ENCODE peak calls at places on chromosomes 16 and 17, in five cellular contexts. One of them, this sample, is unnamed.

GRCh38 chr16:19745286-19746018 is 27.4 kb downstream of the IQCK start:
- DNase-seq in AG04450: peak; percentile 27
- DNase-seq in WERI-Rb-1: no peak
- DNase-seq in endothelial cell: no peak
- DNase-seq in cardiac muscle cell: no peak
- DNase-seq in this sample: no peak

GRCh38 chr16:86980644-86981043 is 336.5 kb downstream of the C16orf95 start:
- DNase-seq in AG04450: no peak
- DNase-seq in WERI-Rb-1: no peak
- DNase-seq in endothelial cell: no peak
- DNase-seq in cardiac muscle cell: no peak
- DNase-seq in this sample: peak; percentile 5

GRCh38 chr16:24286713-24287405 is 30.7 kb downstream of the CACNG3 start:
- DNase-seq in AG04450: no peak
- DNase-seq in WERI-Rb-1: no peak
- DNase-seq in endothelial cell: no peak
- DNase-seq in cardiac muscle cell: no peak
- DNase-seq in this sample: no peak

GRCh38 chr17:43823350-43824084 is 9.4 kb downstream of the MPP3 start:
- DNase-seq in AG04450: no peak
- DNase-seq in WERI-Rb-1: no peak
- DNase-seq in endothelial cell: no peak
- DNase-seq in cardiac muscle cell: no peak
- DNase-seq in this sample: no peak

GRCh38 chr16:28967156-28967555 is 7.4 kb upstream of the SPNS1 start:
- DNase-seq in AG04450: no peak
- DNase-seq in WERI-Rb-1: no peak
- DNase-seq in endothelial cell: no peak
- DNase-seq in cardiac muscle cell: no peak
- DNase-seq in this sample: no peak

GRCh38 chr16:67641779-67642708 is 2.9 kb upstream of the CARMIL2 start:
- DNase-seq in AG04450: no peak
- DNase-seq in WERI-Rb-1: no peak
- DNase-seq in endothelial cell: no peak
- DNase-seq in cardiac muscle cell: no peak
- DNase-seq in this sample: no peak

GRCh38 chr16:82044585-82044911 is 9.5 kb downstream of the HSD17B2 start:
- DNase-seq in AG04450: no peak
- DNase-seq in WERI-Rb-1: no peak
- DNase-seq in endothelial cell: no peak
- DNase-seq in cardiac muscle cell: no peak
- DNase-seq in this sample: no peak

GRCh38 chr17:50352072-50352692 is 6.3 kb downstream of the XYLT2 start:
- DNase-seq in AG04450: no peak
- DNase-seq in WERI-Rb-1: no peak
- DNase-seq in endothelial cell: no peak
- DNase-seq in cardiac muscle cell: no peak
- DNase-seq in this sample: no peak

GRCh38 chr16:84563316-84563715 is 54.6 kb downstream of the COTL1 start:
- DNase-seq in AG04450: no peak
- DNase-seq in WERI-Rb-1: no peak
- DNase-seq in endothelial cell: no peak
- DNase-seq in cardiac muscle cell: no peak
- DNase-seq in this sample: no peak

GRCh38 chr16:80993293-80993691 is 13.4 kb downstream of the CMC2 start:
- DNase-seq in AG04450: peak; percentile 86
- DNase-seq in WERI-Rb-1: no peak
- DNase-seq in endothelial cell: no peak
- DNase-seq in cardiac muscle cell: peak; percentile 73
- DNase-seq in this sample: no peak

GRCh38 chr17:41695134-41695661 is 6.5 kb downstream of the EIF1 start:
- DNase-seq in AG04450: no peak
- DNase-seq in WERI-Rb-1: no peak
- DNase-seq in endothelial cell: no peak
- DNase-seq in cardiac muscle cell: no peak
- DNase-seq in this sample: no peak

DNA sequence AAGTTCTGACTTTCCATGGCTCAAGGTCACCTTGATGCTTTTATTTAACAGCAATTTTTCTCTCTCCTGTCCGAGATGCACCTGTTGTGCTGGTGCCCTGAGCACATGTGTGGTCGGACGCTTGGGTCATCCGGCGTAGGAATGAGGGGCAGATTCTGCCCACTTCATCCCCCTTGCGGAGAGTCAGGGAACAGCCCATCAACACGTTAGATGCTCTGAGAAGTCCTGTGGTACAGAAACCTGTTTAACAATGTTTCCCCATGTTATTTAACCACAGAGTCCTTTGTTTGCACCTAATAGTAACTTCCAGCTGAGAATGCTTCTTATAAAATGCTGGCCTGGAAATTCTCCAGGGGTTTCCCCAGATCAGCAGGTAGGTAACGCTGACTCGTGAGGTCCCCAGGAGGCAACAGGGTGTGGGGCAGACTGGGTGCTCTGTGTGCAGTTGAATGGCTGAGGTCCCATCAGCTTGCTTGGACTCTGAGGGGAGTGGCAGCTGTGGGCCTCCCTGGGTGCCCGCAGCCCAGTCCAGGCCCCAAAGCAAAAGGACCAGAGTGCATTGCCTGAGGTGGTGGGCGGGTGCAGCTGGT is 17.8 kb downstream of the DOC2B start:
- DNase-seq in AG04450: no peak
- DNase-seq in WERI-Rb-1: no peak
- DNase-seq in endothelial cell: no peak
- DNase-seq in cardiac muscle cell: no peak
- DNase-seq in this sample: no peak
- TF ChIP-seq CTCF in AG04450: peak; percentile 16
- TF ChIP-seq CTCF in WERI-Rb-1: no peak
- TF ChIP-seq CTCF in endothelial cell: peak; percentile 25
- TF ChIP-seq CTCF in cardiac muscle cell: peak; percentile 15
- TF ChIP-seq CTCF in this sample: peak; percentile 52

DNA sequence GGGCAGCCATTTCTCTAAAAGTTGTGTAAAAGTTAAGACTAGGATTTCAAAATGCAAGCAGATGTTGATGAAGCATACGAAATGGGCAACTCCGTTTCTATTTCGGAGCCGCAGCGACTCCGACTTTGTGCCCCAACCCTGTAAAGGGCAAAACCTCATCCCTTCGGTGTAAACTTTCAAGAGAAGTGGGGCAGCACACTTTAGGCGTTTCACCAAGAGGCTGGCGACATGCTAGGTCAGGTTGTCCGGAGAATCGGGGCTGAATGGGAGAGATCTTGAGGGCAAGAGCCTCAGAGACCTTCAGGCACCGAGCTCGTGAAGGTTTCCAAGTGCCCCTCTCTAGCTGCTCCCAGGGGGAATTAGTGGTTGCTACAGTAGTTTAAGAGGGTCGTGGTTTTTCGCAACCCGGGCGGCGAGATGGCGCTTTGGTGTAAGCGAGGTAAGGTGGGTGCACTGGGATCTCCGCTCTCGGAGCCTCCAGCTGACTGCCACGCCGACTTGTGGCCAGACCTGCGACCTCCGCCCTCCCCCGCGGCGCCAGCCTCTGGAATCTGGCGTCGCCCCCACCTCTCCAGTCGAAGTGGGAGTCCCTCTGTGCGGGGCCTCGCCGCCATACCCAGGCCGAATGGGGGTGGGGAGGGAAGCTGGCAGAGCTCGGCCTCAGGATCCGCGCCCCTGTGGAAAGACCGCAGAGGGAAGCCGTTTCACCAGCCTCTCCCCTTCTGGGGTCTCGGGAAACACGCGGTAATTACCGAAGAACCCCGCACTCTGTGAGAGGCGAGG is 979 bp upstream of the HEXIM2 start:
- DNase-seq in AG04450: no peak
- DNase-seq in WERI-Rb-1: peak; percentile 92
- DNase-seq in endothelial cell: peak; percentile 78
- DNase-seq in cardiac muscle cell: peak; percentile 93
- DNase-seq in this sample: peak; percentile 89
- TF ChIP-seq CTCF in AG04450: no peak
- TF ChIP-seq CTCF in WERI-Rb-1: peak; percentile 69
- TF ChIP-seq CTCF in endothelial cell: no peak
- TF ChIP-seq CTCF in cardiac muscle cell: no peak
- TF ChIP-seq CTCF in this sample: no peak

GRCh38 chr16:54540525-54541180 is 254.1 kb upstream of the IRX3 start:
- DNase-seq in AG04450: no peak
- DNase-seq in WERI-Rb-1: no peak
- DNase-seq in endothelial cell: no peak
- DNase-seq in cardiac muscle cell: no peak
- DNase-seq in this sample: no peak

GRCh38 chr16:54533856-54534490 is 247.4 kb upstream of the IRX3 start:
- DNase-seq in AG04450: no peak
- DNase-seq in WERI-Rb-1: no peak
- DNase-seq in endothelial cell: no peak
- DNase-seq in cardiac muscle cell: no peak
- DNase-seq in this sample: no peak

GRCh38 chr16:54542805-54543504 is 256.4 kb upstream of the IRX3 start:
- DNase-seq in AG04450: no peak
- DNase-seq in WERI-Rb-1: no peak
- DNase-seq in endothelial cell: no peak
- DNase-seq in cardiac muscle cell: no peak
- DNase-seq in this sample: no peak

GRCh38 chr16:54538241-54538640 is 251.7 kb upstream of the IRX3 start:
- DNase-seq in AG04450: no peak
- DNase-seq in WERI-Rb-1: no peak
- DNase-seq in endothelial cell: no peak
- DNase-seq in cardiac muscle cell: no peak
- DNase-seq in this sample: no peak
- TF ChIP-seq CTCF in AG04450: no peak
- TF ChIP-seq CTCF in WERI-Rb-1: no peak
- TF ChIP-seq CTCF in endothelial cell: no peak
- TF ChIP-seq CTCF in cardiac muscle cell: no peak
- TF ChIP-seq CTCF in this sample: no peak

GRCh38 chr17:63116228-63116627 is 150.2 kb downstream of the TANC2 start:
- DNase-seq in AG04450: no peak
- DNase-seq in WERI-Rb-1: no peak
- DNase-seq in endothelial cell: no peak
- DNase-seq in cardiac muscle cell: peak; percentile 14
- DNase-seq in this sample: no peak
- TF ChIP-seq CTCF in AG04450: no peak
- TF ChIP-seq CTCF in WERI-Rb-1: peak; percentile 61
- TF ChIP-seq CTCF in endothelial cell: no peak
- TF ChIP-seq CTCF in cardiac muscle cell: peak; percentile 4
- TF ChIP-seq CTCF in this sample: no peak

DNA sequence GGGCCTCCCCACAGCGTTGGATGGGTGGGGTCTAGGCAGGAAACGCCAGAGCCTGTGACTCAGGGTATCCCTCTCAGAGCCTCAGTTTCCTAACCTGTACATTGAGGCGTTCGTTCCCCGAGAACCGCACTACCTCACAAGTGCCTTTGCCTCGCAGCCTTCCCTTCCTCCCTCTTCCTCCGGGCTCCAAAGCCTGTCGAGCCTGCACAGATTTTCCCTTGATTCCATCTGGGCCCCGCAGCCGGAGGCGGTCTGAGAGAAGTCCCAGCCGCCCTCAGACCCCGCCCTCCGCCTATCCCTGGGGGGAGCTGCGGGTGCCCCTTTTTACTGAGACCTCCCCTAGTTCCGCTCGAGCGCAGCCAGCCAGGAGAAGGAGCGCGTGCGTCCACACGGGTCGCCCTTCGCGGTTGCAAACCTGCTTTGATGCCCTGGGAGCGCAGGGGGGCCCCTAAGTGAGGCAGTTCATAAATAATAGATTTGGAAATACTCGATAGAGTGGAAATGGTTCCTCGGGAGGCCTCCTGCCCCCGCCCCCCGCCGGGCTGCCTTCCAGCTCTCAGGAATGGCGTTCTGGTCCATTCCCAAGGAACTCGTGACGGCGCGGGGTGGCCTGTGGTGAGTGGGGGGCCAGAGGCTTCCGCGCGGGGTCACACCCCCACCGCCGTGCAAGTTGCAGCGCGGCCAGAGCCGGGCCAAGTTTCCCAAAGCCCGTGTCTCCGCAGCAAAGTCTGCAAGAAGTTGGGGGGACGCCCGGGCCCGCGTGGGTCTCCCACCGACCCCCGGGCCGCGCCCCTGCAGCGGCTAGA is 672 bp downstream of the C16orf74 start:
- DNase-seq in AG04450: no peak
- DNase-seq in WERI-Rb-1: peak; percentile 79
- DNase-seq in endothelial cell: no peak
- DNase-seq in cardiac muscle cell: peak; percentile 36
- DNase-seq in this sample: peak; percentile 74
- TF ChIP-seq CTCF in AG04450: peak; percentile 17
- TF ChIP-seq CTCF in WERI-Rb-1: no peak
- TF ChIP-seq CTCF in endothelial cell: no peak
- TF ChIP-seq CTCF in cardiac muscle cell: peak; percentile 20
- TF ChIP-seq CTCF in this sample: no peak

DNA sequence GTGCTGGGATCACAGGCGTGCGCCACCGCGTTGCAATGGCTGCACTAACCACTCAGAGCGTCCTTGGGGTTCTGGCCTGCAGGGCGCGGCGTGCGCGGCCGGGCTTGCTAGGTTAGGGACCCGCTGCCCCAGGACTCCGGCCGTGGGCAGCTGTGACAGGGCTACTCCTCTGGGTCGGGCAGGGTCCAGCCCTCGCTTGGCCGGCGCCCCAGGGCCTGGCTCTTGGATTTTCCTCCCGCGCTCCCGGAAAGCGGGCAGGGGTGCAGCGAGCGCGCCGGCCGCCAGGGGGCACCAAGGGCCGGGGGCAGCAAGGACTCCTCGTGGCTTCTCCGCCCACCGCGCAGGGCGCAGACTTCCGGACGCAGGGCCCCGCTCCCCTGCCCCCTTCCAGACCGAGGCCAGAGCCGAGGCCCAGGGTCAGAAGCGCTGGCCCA is 489 bp downstream of the TLE7 start:
- DNase-seq in AG04450: no peak
- DNase-seq in WERI-Rb-1: no peak
- DNase-seq in endothelial cell: no peak
- DNase-seq in cardiac muscle cell: no peak
- DNase-seq in this sample: peak; percentile 31
- TF ChIP-seq CTCF in AG04450: peak; percentile 24
- TF ChIP-seq CTCF in WERI-Rb-1: no peak
- TF ChIP-seq CTCF in endothelial cell: peak; percentile 39
- TF ChIP-seq CTCF in cardiac muscle cell: peak; percentile 50
- TF ChIP-seq CTCF in this sample: peak; percentile 27